ENCODE peak calls at places on chromosomes 16 and 17, in five cellular contexts. One of them, this sample, is unnamed. For H3K36me3, the result is how much of the 10 kb centered on the place peaks cover.

GRCh38 chr16:51531271-51531670 is 380.2 kb upstream of the SALL1 start:
- DNase-seq in cardiac muscle cell: no peak
- DNase-seq in keratinocyte: no peak
- DNase-seq in uterus: no peak
- DNase-seq in SK-N-SH: no peak
- DNase-seq in this sample: no peak

GRCh38 chr17:45296003-45296832 is 20.6 kb downstream of the MAP3K14 start:
- DNase-seq in cardiac muscle cell: peak
- DNase-seq in SK-N-SH: no peak
- DNase-seq in keratinocyte: no peak
- DNase-seq in uterus: no peak
- DNase-seq in this sample: no peak

GRCh38 chr17:82477934-82478333 is 19.4 kb downstream of the NARF start:
- DNase-seq in uterus: no peak
- DNase-seq in cardiac muscle cell: no peak
- DNase-seq in keratinocyte: no peak
- DNase-seq in SK-N-SH: no peak
- DNase-seq in this sample: no peak

GRCh38 chr16:69709456-69710084 is 16.8 kb downstream of the NQO1 start:
- DNase-seq in cardiac muscle cell: peak
- DNase-seq in uterus: no peak
- DNase-seq in keratinocyte: no peak
- DNase-seq in SK-N-SH: peak
- DNase-seq in this sample: no peak

GRCh38 chr17:48841395-48841831 is 10.6 kb downstream of the CALCOCO2 start:
- DNase-seq in keratinocyte: no peak
- DNase-seq in SK-N-SH: no peak
- DNase-seq in uterus: peak
- DNase-seq in cardiac muscle cell: peak
- DNase-seq in this sample: no peak

GRCh38 chr16:735982-736453 is 4.8 kb downstream of the CIAO3 start:
- DNase-seq in cardiac muscle cell: no peak
- DNase-seq in keratinocyte: no peak
- DNase-seq in SK-N-SH: no peak
- DNase-seq in uterus: no peak
- DNase-seq in this sample: no peak

GRCh38 chr16:75234856-75235696 is 16.3 kb downstream of the CTRB1 start:
- DNase-seq in SK-N-SH: no peak
- DNase-seq in keratinocyte: no peak
- DNase-seq in cardiac muscle cell: no peak
- DNase-seq in uterus: peak
- DNase-seq in this sample: no peak

GRCh38 chr16:19289805-19290490 is 4.4 kb downstream of the CLEC19A start:
- DNase-seq in keratinocyte: no peak
- DNase-seq in cardiac muscle cell: no peak
- DNase-seq in uterus: no peak
- DNase-seq in SK-N-SH: peak
- DNase-seq in this sample: no peak

GRCh38 chr16:54031107-54031760 is 255.4 kb downstream of the IRX3 start:
- DNase-seq in uterus: no peak
- DNase-seq in cardiac muscle cell: peak
- DNase-seq in SK-N-SH: no peak
- DNase-seq in keratinocyte: no peak
- DNase-seq in this sample: no peak

GRCh38 chr17:15894258-15894657 is 50.7 kb upstream of the ADORA2B start:
- DNase-seq in keratinocyte: no peak
- DNase-seq in uterus: no peak
- DNase-seq in cardiac muscle cell: no peak
- DNase-seq in SK-N-SH: no peak
- DNase-seq in this sample: no peak

GRCh38 chr16:5025171-5025632 is 8.5 kb downstream of the NAGPA start:
- DNase-seq in keratinocyte: no peak
- DNase-seq in cardiac muscle cell: peak
- DNase-seq in uterus: no peak
- DNase-seq in SK-N-SH: no peak
- DNase-seq in this sample: no peak

GRCh38 chr16:67403976-67404555 is 10.8 kb upstream of the TPPP3 start:
- DNase-seq in keratinocyte: no peak
- DNase-seq in uterus: no peak
- DNase-seq in SK-N-SH: no peak
- DNase-seq in cardiac muscle cell: no peak
- DNase-seq in this sample: no peak

GRCh38 chr17:44623070-44623725 is 33.1 kb upstream of the MEIOC start:
- DNase-seq in keratinocyte: no peak
- DNase-seq in uterus: no peak
- DNase-seq in cardiac muscle cell: no peak
- DNase-seq in SK-N-SH: no peak
- DNase-seq in this sample: no peak

GRCh38 chr16:53090591-53091507 is 36.1 kb downstream of the CHD9 start:
- DNase-seq in cardiac muscle cell: peak
- DNase-seq in SK-N-SH: peak
- DNase-seq in keratinocyte: no peak
- DNase-seq in uterus: peak
- DNase-seq in this sample: peak

GRCh38 chr16:54487933-54488332 is 201.3 kb upstream of the IRX3 start:
- DNase-seq in uterus: no peak
- DNase-seq in SK-N-SH: no peak
- DNase-seq in keratinocyte: no peak
- DNase-seq in cardiac muscle cell: no peak
- DNase-seq in this sample: no peak

GRCh38 chr16:15523092-15523541 is 88.7 kb downstream of the BMERB1 start:
- DNase-seq in SK-N-SH: no peak
- DNase-seq in keratinocyte: no peak
- DNase-seq in uterus: no peak
- DNase-seq in cardiac muscle cell: no peak
- DNase-seq in this sample: no peak

GRCh38 chr17:43118679-43119615 is 6.2 kb downstream of the BRCA1 start:
- DNase-seq in keratinocyte: no peak
- DNase-seq in SK-N-SH: no peak
- DNase-seq in cardiac muscle cell: peak
- DNase-seq in uterus: no peak
- DNase-seq in this sample: no peak

GRCh38 chr16:27318399-27319256 is 4.9 kb downstream of the IL4R start:
- DNase-seq in keratinocyte: peak
- DNase-seq in uterus: peak
- DNase-seq in cardiac muscle cell: peak
- DNase-seq in SK-N-SH: no peak
- DNase-seq in this sample: peak

GRCh38 chr16:79360267-79360666 is 240.3 kb downstream of the MAF start:
- DNase-seq in uterus: no peak
- DNase-seq in SK-N-SH: no peak
- DNase-seq in cardiac muscle cell: no peak
- DNase-seq in keratinocyte: peak
- DNase-seq in this sample: no peak

GRCh38 chr16:70699696-70700095 is 13.8 kb upstream of the MTSS2 start:
- DNase-seq in SK-N-SH: no peak
- DNase-seq in cardiac muscle cell: no peak
- DNase-seq in uterus: no peak
- DNase-seq in keratinocyte: no peak
- DNase-seq in this sample: no peak

GRCh38 chr17:54941285-54941684 is 27.2 kb downstream of the COX11 start:
- DNase-seq in cardiac muscle cell: no peak
- DNase-seq in uterus: no peak
- DNase-seq in SK-N-SH: no peak
- DNase-seq in keratinocyte: no peak
- DNase-seq in this sample: no peak

GRCh38 chr16:47574091-47575054 is 113.2 kb downstream of the PHKB start:
- DNase-seq in cardiac muscle cell: peak
- DNase-seq in SK-N-SH: no peak
- DNase-seq in uterus: no peak
- DNase-seq in keratinocyte: peak
- DNase-seq in this sample: no peak

GRCh38 chr17:74815671-74816370 is 39.7 kb upstream of the NAT9 start:
- DNase-seq in SK-N-SH: no peak
- DNase-seq in uterus: no peak
- DNase-seq in cardiac muscle cell: no peak
- DNase-seq in keratinocyte: no peak
- DNase-seq in this sample: no peak

GRCh38 chr17:32755045-32755805 is 121.7 kb downstream of the MYO1D start:
- DNase-seq in keratinocyte: peak
- DNase-seq in SK-N-SH: peak
- DNase-seq in cardiac muscle cell: peak
- DNase-seq in uterus: no peak
- DNase-seq in this sample: no peak

GRCh38 chr17:6512552-6512951 is 43.8 kb downstream of the PITPNM3 start:
- DNase-seq in SK-N-SH: no peak
- DNase-seq in uterus: no peak
- DNase-seq in cardiac muscle cell: no peak
- DNase-seq in keratinocyte: no peak
- DNase-seq in this sample: no peak

GRCh38 chr17:76405607-76405966 is 21.2 kb downstream of the SPHK1 start:
- DNase-seq in SK-N-SH: no peak
- DNase-seq in keratinocyte: no peak
- DNase-seq in cardiac muscle cell: no peak
- DNase-seq in uterus: no peak
- DNase-seq in this sample: no peak

GRCh38 chr17:76404256-76404655 is 19.8 kb downstream of the SPHK1 start:
- DNase-seq in keratinocyte: no peak
- DNase-seq in uterus: no peak
- DNase-seq in cardiac muscle cell: no peak
- DNase-seq in SK-N-SH: no peak
- DNase-seq in this sample: no peak

GRCh38 chr17:76405967-76406647 is 21.7 kb downstream of the SPHK1 start:
- DNase-seq in uterus: no peak
- DNase-seq in keratinocyte: no peak
- DNase-seq in SK-N-SH: peak
- DNase-seq in cardiac muscle cell: no peak
- DNase-seq in this sample: no peak

GRCh38 chr17:76402711-76403110 is 18.3 kb downstream of the SPHK1 start:
- DNase-seq in SK-N-SH: no peak
- DNase-seq in cardiac muscle cell: peak
- DNase-seq in keratinocyte: no peak
- DNase-seq in uterus: no peak
- DNase-seq in this sample: no peak

GRCh38 chr17:76404976-76405563 is 20.7 kb downstream of the SPHK1 start:
- DNase-seq in cardiac muscle cell: no peak
- DNase-seq in keratinocyte: no peak
- DNase-seq in uterus: no peak
- DNase-seq in SK-N-SH: no peak
- DNase-seq in this sample: no peak
- H3K36me3 ChIP-seq in cardiac muscle cell: under half
- H3K36me3 ChIP-seq in keratinocyte: under half
- H3K36me3 ChIP-seq in uterus: under half
- H3K36me3 ChIP-seq in SK-N-SH: under half
- H3K36me3 ChIP-seq in this sample: under half

GRCh38 chr16:86498155-86498651 is 12.1 kb upstream of the FOXF1 start:
- DNase-seq in SK-N-SH: no peak
- DNase-seq in cardiac muscle cell: no peak
- DNase-seq in uterus: no peak
- DNase-seq in keratinocyte: no peak
- DNase-seq in this sample: no peak
- H3K27ac ChIP-seq in SK-N-SH: no peak
- H3K27ac ChIP-seq in cardiac muscle cell: no peak
- H3K27ac ChIP-seq in uterus: no peak
- H3K27ac ChIP-seq in keratinocyte: no peak
- H3K27ac ChIP-seq in this sample: no peak

GRCh38 chr17:77606865-77607210 is 351.7 kb upstream of the TNRC6C start:
- DNase-seq in SK-N-SH: no peak
- DNase-seq in cardiac muscle cell: no peak
- DNase-seq in uterus: no peak
- DNase-seq in keratinocyte: no peak
- DNase-seq in this sample: no peak
- TF ChIP-seq CTCF in SK-N-SH: peak
- TF ChIP-seq CTCF in cardiac muscle cell: no peak
- TF ChIP-seq CTCF in uterus: no peak
- TF ChIP-seq CTCF in keratinocyte: peak
- TF ChIP-seq CTCF in this sample: no peak

GRCh38 chr17:61972311-61972710 is 44.5 kb upstream of the INTS2 start:
- DNase-seq in cardiac muscle cell: no peak
- DNase-seq in SK-N-SH: no peak
- DNase-seq in keratinocyte: no peak
- DNase-seq in uterus: no peak
- DNase-seq in this sample: no peak
- H3K36me3 ChIP-seq in cardiac muscle cell: under half
- H3K36me3 ChIP-seq in SK-N-SH: under half
- H3K36me3 ChIP-seq in keratinocyte: under half
- H3K36me3 ChIP-seq in uterus: under half
- H3K36me3 ChIP-seq in this sample: under half

GRCh38 chr17:37538991-37539659 is 49.4 kb downstream of the DUSP14 start:
- DNase-seq in SK-N-SH: no peak
- DNase-seq in cardiac muscle cell: no peak
- DNase-seq in keratinocyte: no peak
- DNase-seq in uterus: no peak
- DNase-seq in this sample: no peak

GRCh38 chr17:37543527-37544122 is 53.9 kb downstream of the DUSP14 start:
- DNase-seq in SK-N-SH: no peak
- DNase-seq in cardiac muscle cell: no peak
- DNase-seq in uterus: no peak
- DNase-seq in keratinocyte: no peak
- DNase-seq in this sample: no peak

GRCh38 chr17:37547986-37548385 is 58.3 kb downstream of the DUSP14 start:
- DNase-seq in uterus: no peak
- DNase-seq in cardiac muscle cell: no peak
- DNase-seq in SK-N-SH: no peak
- DNase-seq in keratinocyte: no peak
- DNase-seq in this sample: no peak

GRCh38 chr17:37546242-37546641 is 56.6 kb downstream of the DUSP14 start:
- DNase-seq in keratinocyte: no peak
- DNase-seq in SK-N-SH: peak
- DNase-seq in uterus: no peak
- DNase-seq in cardiac muscle cell: no peak
- DNase-seq in this sample: no peak

GRCh38 chr17:37541880-37542675 is 52.4 kb downstream of the DUSP14 start:
- DNase-seq in cardiac muscle cell: peak
- DNase-seq in SK-N-SH: no peak
- DNase-seq in uterus: no peak
- DNase-seq in keratinocyte: no peak
- DNase-seq in this sample: no peak
- H3K27ac ChIP-seq in cardiac muscle cell: no peak
- H3K27ac ChIP-seq in SK-N-SH: no peak
- H3K27ac ChIP-seq in uterus: no peak
- H3K27ac ChIP-seq in keratinocyte: peak
- H3K27ac ChIP-seq in this sample: no peak

GRCh38 chr16:13845232-13845631 is 74.7 kb upstream of the ERCC4 start:
- DNase-seq in keratinocyte: no peak
- DNase-seq in cardiac muscle cell: no peak
- DNase-seq in SK-N-SH: no peak
- DNase-seq in uterus: no peak
- DNase-seq in this sample: no peak

GRCh38 chr16:13835935-13836334 is 84.0 kb upstream of the ERCC4 start:
- DNase-seq in keratinocyte: no peak
- DNase-seq in uterus: no peak
- DNase-seq in cardiac muscle cell: no peak
- DNase-seq in SK-N-SH: no peak
- DNase-seq in this sample: no peak

GRCh38 chr16:13835357-13835756 is 84.6 kb upstream of the ERCC4 start:
- DNase-seq in uterus: no peak
- DNase-seq in keratinocyte: no peak
- DNase-seq in cardiac muscle cell: no peak
- DNase-seq in SK-N-SH: no peak
- DNase-seq in this sample: no peak

GRCh38 chr16:13839577-13839976 is 80.4 kb upstream of the ERCC4 start:
- DNase-seq in cardiac muscle cell: no peak
- DNase-seq in SK-N-SH: no peak
- DNase-seq in keratinocyte: no peak
- DNase-seq in uterus: no peak
- DNase-seq in this sample: no peak
- TF ChIP-seq CTCF in cardiac muscle cell: no peak
- TF ChIP-seq CTCF in SK-N-SH: peak
- TF ChIP-seq CTCF in keratinocyte: no peak
- TF ChIP-seq CTCF in uterus: no peak
- TF ChIP-seq CTCF in this sample: no peak

This sample was measured in ascending aorta.